ENCODE peak calls at places on chromosomes 5 and 9, in seven cellular contexts. One of them, this sample, is unnamed. For H3K4me1, the result is how much of the 10 kb centered on the place peaks cover.

GRCh38 chr5:2204366-2205184 is 321.9 kb upstream of the IRX4 start:
- DNase-seq in neural progenitor cell: no peak
- DNase-seq in GM23248: no peak
- DNase-seq in MM.1S: no peak
- DNase-seq in HCT116: no peak
- DNase-seq in GM23338: no peak
- DNase-seq in SK-N-SH: no peak
- DNase-seq in this sample: no peak

GRCh38 chr5:166926098-166926497 is 1365.3 kb upstream of the WWC1 start:
- DNase-seq in GM23248: no peak
- DNase-seq in SK-N-SH: no peak
- DNase-seq in neural progenitor cell: no peak
- DNase-seq in HCT116: no peak
- DNase-seq in GM23338: no peak
- DNase-seq in MM.1S: no peak
- DNase-seq in this sample: no peak

GRCh38 chr9:126844085-126844484 is 16.4 kb upstream of the ZBTB34 start:
- DNase-seq in GM23338: no peak
- DNase-seq in neural progenitor cell: no peak
- DNase-seq in SK-N-SH: no peak
- DNase-seq in HCT116: no peak
- DNase-seq in MM.1S: no peak
- DNase-seq in GM23248: peak
- DNase-seq in this sample: peak

GRCh38 chr5:6656680-6657079 is 23.4 kb downstream of the SRD5A1 start:
- DNase-seq in MM.1S: no peak
- DNase-seq in SK-N-SH: no peak
- DNase-seq in GM23338: no peak
- DNase-seq in GM23248: no peak
- DNase-seq in HCT116: no peak
- DNase-seq in neural progenitor cell: no peak
- DNase-seq in this sample: no peak

GRCh38 chr5:159095882-159096554 is 3.7 kb downstream of the EBF1 start:
- DNase-seq in GM23338: peak
- DNase-seq in GM23248: no peak
- DNase-seq in MM.1S: no peak
- DNase-seq in HCT116: no peak
- DNase-seq in SK-N-SH: no peak
- DNase-seq in neural progenitor cell: peak
- DNase-seq in this sample: no peak

GRCh38 chr9:93652604-93653592 is 76.5 kb downstream of the PHF2 start:
- DNase-seq in MM.1S: no peak
- DNase-seq in SK-N-SH: no peak
- DNase-seq in GM23338: no peak
- DNase-seq in HCT116: no peak
- DNase-seq in GM23248: no peak
- DNase-seq in neural progenitor cell: no peak
- DNase-seq in this sample: no peak

GRCh38 chr5:107669543-107670027 is 1.2 kb downstream of the EFNA5 start:
- DNase-seq in neural progenitor cell: peak
- DNase-seq in MM.1S: no peak
- DNase-seq in GM23338: peak
- DNase-seq in HCT116: no peak
- DNase-seq in GM23248: peak
- DNase-seq in SK-N-SH: peak
- DNase-seq in this sample: peak

GRCh38 chr9:93262537-93263310 is 78.8 kb downstream of the WNK2 start:
- DNase-seq in neural progenitor cell: no peak
- DNase-seq in GM23248: no peak
- DNase-seq in SK-N-SH: peak
- DNase-seq in GM23338: no peak
- DNase-seq in MM.1S: no peak
- DNase-seq in HCT116: no peak
- DNase-seq in this sample: no peak

GRCh38 chr5:130994496-130995253 is 170.4 kb downstream of the HINT1 start:
- DNase-seq in MM.1S: no peak
- DNase-seq in SK-N-SH: no peak
- DNase-seq in neural progenitor cell: no peak
- DNase-seq in GM23338: no peak
- DNase-seq in HCT116: no peak
- DNase-seq in GM23248: no peak
- DNase-seq in this sample: no peak

GRCh38 chr5:8258808-8259207 is 389.9 kb downstream of the MTRR start:
- DNase-seq in GM23338: no peak
- DNase-seq in SK-N-SH: no peak
- DNase-seq in MM.1S: no peak
- DNase-seq in HCT116: no peak
- DNase-seq in neural progenitor cell: no peak
- DNase-seq in GM23248: no peak
- DNase-seq in this sample: no peak

GRCh38 chr9:126885089-126885753 is 24.8 kb downstream of the ZBTB34 start:
- DNase-seq in MM.1S: no peak
- DNase-seq in GM23338: peak
- DNase-seq in GM23248: peak
- DNase-seq in SK-N-SH: no peak
- DNase-seq in HCT116: no peak
- DNase-seq in neural progenitor cell: no peak
- DNase-seq in this sample: no peak

GRCh38 chr9:20356392-20357206 is 265.7 kb downstream of the MLLT3 start:
- DNase-seq in GM23248: peak
- DNase-seq in HCT116: peak
- DNase-seq in SK-N-SH: peak
- DNase-seq in GM23338: peak
- DNase-seq in MM.1S: peak
- DNase-seq in neural progenitor cell: peak
- DNase-seq in this sample: peak

GRCh38 chr5:40682431-40683017 is 2.8 kb downstream of the PTGER4 start:
- DNase-seq in MM.1S: no peak
- DNase-seq in neural progenitor cell: no peak
- DNase-seq in HCT116: no peak
- DNase-seq in GM23248: no peak
- DNase-seq in GM23338: no peak
- DNase-seq in SK-N-SH: no peak
- DNase-seq in this sample: no peak

GRCh38 chr9:104993291-104993963 is 65.5 kb upstream of the ABCA1 start:
- DNase-seq in HCT116: no peak
- DNase-seq in GM23248: peak
- DNase-seq in SK-N-SH: no peak
- DNase-seq in MM.1S: no peak
- DNase-seq in neural progenitor cell: peak
- DNase-seq in GM23338: peak
- DNase-seq in this sample: no peak

GRCh38 chr5:1293997-1294838 is 650 bp downstream of the TERT start:
- DNase-seq in HCT116: no peak
- DNase-seq in GM23338: peak
- DNase-seq in GM23248: no peak
- DNase-seq in SK-N-SH: peak
- DNase-seq in MM.1S: no peak
- DNase-seq in neural progenitor cell: peak
- DNase-seq in this sample: no peak

GRCh38 chr9:134501266-134502181 is 140.1 kb upstream of the COL5A1 start:
- DNase-seq in HCT116: no peak
- DNase-seq in neural progenitor cell: no peak
- DNase-seq in SK-N-SH: peak
- DNase-seq in MM.1S: no peak
- DNase-seq in GM23248: no peak
- DNase-seq in GM23338: peak
- DNase-seq in this sample: no peak
- TF ChIP-seq EZH2phosphoT487 in HCT116: no peak
- TF ChIP-seq EZH2phosphoT487 in neural progenitor cell: no peak
- TF ChIP-seq EZH2phosphoT487 in SK-N-SH: no peak
- TF ChIP-seq EZH2phosphoT487 in MM.1S: no peak
- TF ChIP-seq EZH2phosphoT487 in GM23248: no peak
- TF ChIP-seq EZH2phosphoT487 in GM23338: no peak
- TF ChIP-seq EZH2phosphoT487 in this sample: no peak

DNA sequence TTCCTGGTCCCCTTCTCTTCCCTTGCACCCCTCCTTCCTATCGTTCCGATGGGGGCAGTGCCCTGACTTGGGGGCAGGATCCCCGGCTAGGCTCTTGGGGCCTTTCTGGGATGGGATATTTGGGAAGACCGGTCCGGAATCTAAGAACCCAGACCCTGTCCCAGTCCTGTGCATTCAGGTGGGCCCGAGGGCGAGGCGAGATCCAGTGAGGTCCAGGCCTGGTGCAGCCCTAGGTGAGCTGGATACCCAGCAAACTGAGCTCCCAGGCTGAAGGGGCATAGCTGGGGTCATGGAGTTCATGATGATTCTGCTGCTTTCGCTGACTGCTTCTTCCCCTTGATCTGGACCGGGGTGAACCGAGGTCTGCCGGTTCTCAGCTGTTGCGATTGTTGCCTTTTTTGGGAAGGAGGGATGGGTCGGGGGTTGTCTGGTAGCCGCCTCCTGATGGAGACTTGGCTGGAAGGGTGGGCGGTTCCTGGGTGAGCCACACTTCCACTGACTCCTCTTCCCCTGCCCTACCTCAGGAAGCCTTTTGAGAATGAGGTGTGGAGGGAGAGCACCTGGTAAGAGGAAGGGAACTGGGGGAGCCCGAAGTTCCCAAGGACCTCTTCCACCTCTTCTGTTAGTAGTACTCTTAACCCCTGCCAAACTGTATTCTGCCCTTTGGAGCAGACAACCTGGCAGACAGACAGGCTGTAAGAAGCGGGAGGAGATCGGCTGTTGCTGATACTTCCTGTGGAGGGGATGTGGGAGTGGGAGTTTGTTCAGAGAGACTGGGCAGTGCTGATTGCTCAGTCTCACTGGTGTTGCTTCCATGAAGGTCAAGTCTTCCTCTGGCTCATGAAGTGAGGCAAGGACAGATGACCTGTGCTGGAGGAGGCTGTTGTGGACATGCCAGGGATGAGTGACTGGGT is 1.0 kb downstream of the LRRC8A start:
- DNase-seq in neural progenitor cell: peak
- DNase-seq in GM23248: peak
- DNase-seq in MM.1S: no peak
- DNase-seq in GM23338: no peak
- DNase-seq in HCT116: no peak
- DNase-seq in SK-N-SH: peak
- DNase-seq in this sample: no peak
- H3K4me1 ChIP-seq in neural progenitor cell: under half
- H3K4me1 ChIP-seq in GM23248: under half
- H3K4me1 ChIP-seq in MM.1S: under half
- H3K4me1 ChIP-seq in GM23338: under half
- H3K4me1 ChIP-seq in HCT116: under half
- H3K4me1 ChIP-seq in SK-N-SH: under half
- H3K4me1 ChIP-seq in this sample: under half

DNA sequence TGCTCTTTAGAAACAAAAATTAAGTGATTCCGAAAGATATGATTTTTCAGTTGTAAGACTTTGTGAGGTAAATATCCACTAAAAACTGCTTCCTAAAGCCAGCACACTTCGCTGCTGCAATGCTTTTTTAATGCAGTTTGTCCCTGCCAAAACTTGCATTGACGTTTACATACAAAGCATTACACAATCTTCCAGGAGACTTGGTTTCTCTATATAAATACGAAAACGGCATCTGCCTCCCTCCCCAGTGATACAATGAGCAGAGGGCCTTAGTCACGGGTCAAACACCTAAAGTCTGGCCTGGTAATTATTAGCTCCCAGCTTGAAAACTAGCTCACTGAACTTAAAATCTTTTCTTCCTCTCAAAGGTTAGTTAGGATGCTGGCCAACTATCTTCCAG is 170.7 kb downstream of the TSSK1B start:
- DNase-seq in neural progenitor cell: no peak
- DNase-seq in SK-N-SH: no peak
- DNase-seq in GM23248: no peak
- DNase-seq in GM23338: no peak
- DNase-seq in HCT116: no peak
- DNase-seq in MM.1S: no peak
- DNase-seq in this sample: no peak
- TF ChIP-seq EZH2phosphoT487 in neural progenitor cell: no peak
- TF ChIP-seq EZH2phosphoT487 in SK-N-SH: no peak
- TF ChIP-seq EZH2phosphoT487 in GM23248: no peak
- TF ChIP-seq EZH2phosphoT487 in GM23338: no peak
- TF ChIP-seq EZH2phosphoT487 in HCT116: no peak
- TF ChIP-seq EZH2phosphoT487 in MM.1S: no peak
- TF ChIP-seq EZH2phosphoT487 in this sample: no peak

DNA sequence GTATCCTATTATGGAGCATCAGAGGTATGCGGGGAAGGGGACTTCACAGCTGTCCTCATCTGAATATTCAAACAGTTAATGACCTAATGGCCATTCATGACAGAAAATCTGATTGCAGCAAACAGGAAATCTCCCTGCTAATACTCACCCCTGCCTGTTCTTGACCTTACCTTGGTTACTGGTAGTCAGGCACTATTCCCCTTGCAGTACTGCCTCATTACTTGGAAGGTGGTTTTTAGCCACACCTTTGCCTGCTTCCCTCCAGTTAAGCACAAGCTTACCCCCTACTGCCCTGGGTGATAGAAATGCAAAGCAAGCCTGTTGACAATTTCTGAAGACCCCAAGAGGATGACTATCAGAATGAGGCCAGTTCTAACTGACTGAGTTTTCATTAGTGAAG is 332.4 kb downstream of the NTRK2 start:
- DNase-seq in SK-N-SH: no peak
- DNase-seq in GM23338: peak
- DNase-seq in HCT116: no peak
- DNase-seq in GM23248: no peak
- DNase-seq in MM.1S: no peak
- DNase-seq in neural progenitor cell: no peak
- DNase-seq in this sample: no peak
- H3K4me1 ChIP-seq in SK-N-SH: under half
- H3K4me1 ChIP-seq in GM23338: under half
- H3K4me1 ChIP-seq in HCT116: under half
- H3K4me1 ChIP-seq in GM23248: under half
- H3K4me1 ChIP-seq in MM.1S: under half
- H3K4me1 ChIP-seq in neural progenitor cell: under half
- H3K4me1 ChIP-seq in this sample: under half

This sample was measured in PC-3.